ENCODE peak calls at places on chromosome 3, in ten cellular contexts. K is HL-60; E is CD4-positive, CD25-positive, alpha-beta regulatory T cell; T is left lung; H is Karpas-422; R is foreskin keratinocyte; C is SK-N-MC; V is IMR-90; P is right cardiac atrium; L is A549. U is an unnamed sample.

GRCh38 chr3:162161595-162161994 is 665.0 kb downstream of the OTOL1 start:
- DNase-seq in P (no peak), T (no peak), H (no peak), E (no peak), R (no peak), L (no peak), V (no peak), K (no peak), C (no peak), U (no peak)

GRCh38 chr3:119292666-119293065 is 1.5 kb upstream of the ARHGAP31 start:
- DNase-seq in K (no peak), V (no peak), T (no peak), E (no peak), L (no peak), P (no peak), R (no peak), H (no peak), C (no peak), U (no peak)

GRCh38 chr3:106765342-106765741 is 611.9 kb upstream of the CCDC54 start:
- DNase-seq in T (no peak), V (peak), R (peak), L (peak), E (no peak), P (no peak), K (no peak), H (no peak), C (no peak), U (no peak)

GRCh38 chr3:23996058-23996457 is 51.0 kb downstream of the NR1D2 start:
- DNase-seq in E (no peak), V (peak), P (no peak), K (no peak), C (no peak), R (no peak), T (no peak), H (no peak), L (no peak), U (no peak)

GRCh38 chr3:186825294-186825821 is 17.2 kb upstream of the ADIPOQ start:
- DNase-seq in L (no peak), R (peak), V (peak), P (peak), K (no peak), E (no peak), C (no peak), H (peak), T (peak), U (no peak)

GRCh38 chr3:141410408-141410807 is 42.1 kb downstream of the ZBTB38 start:
- DNase-seq in K (no peak), P (peak), V (peak), H (no peak), L (peak), R (no peak), E (no peak), T (no peak), C (no peak), U (peak)

GRCh38 chr3:38371541-38372213 is 25.1 kb downstream of the XYLB start:
- DNase-seq in H (no peak), C (no peak), T (no peak), K (no peak), P (no peak), L (no peak), R (peak), E (no peak), V (no peak), U (no peak)

GRCh38 chr3:165206454-165207266 is 10.5 kb upstream of the SLITRK3 start:
- DNase-seq in P (peak), E (no peak), K (peak), T (peak), H (peak), R (peak), L (peak), C (no peak), V (peak), U (peak)

GRCh38 chr3:191290311-191291025 is 38.7 kb upstream of the CCDC50 start:
- DNase-seq in K (no peak), H (no peak), E (no peak), C (peak), L (no peak), V (no peak), T (no peak), P (no peak), R (peak), U (no peak)

GRCh38 chr3:31462050-31462569 is 70.6 kb upstream of the STT3B start:
- DNase-seq in P (no peak), L (no peak), H (peak), R (no peak), K (peak), C (no peak), T (no peak), V (no peak), E (no peak), U (no peak)

GRCh38 chr3:24363242-24363641 is 131.4 kb downstream of the THRB start:
- DNase-seq in E (no peak), C (no peak), R (no peak), K (no peak), H (no peak), V (no peak), L (peak), P (no peak), T (no peak), U (no peak)

GRCh38 chr3:44066806-44067205 is 174.9 kb upstream of the TOPAZ1 start:
- DNase-seq in V (no peak), L (no peak), T (no peak), R (peak), H (no peak), C (no peak), P (no peak), K (no peak), E (no peak), U (no peak)

GRCh38 chr3:120284702-120285507 is at the start of gene GPR156:
- DNase-seq in L (peak), T (no peak), K (no peak), C (no peak), P (peak), H (no peak), R (no peak), E (no peak), V (no peak), U (no peak)

GRCh38 chr3:102979682-102980378 is 545.0 kb downstream of the ZPLD1 start:
- DNase-seq in V (peak), H (no peak), E (no peak), R (peak), C (no peak), T (peak), L (peak), K (no peak), P (peak), U (peak)

GRCh38 chr3:194450341-194450740 is 36.5 kb downstream of the ATP13A3 start:
- DNase-seq in P (no peak), C (no peak), E (no peak), R (no peak), K (no peak), H (no peak), T (no peak), V (no peak), L (no peak), U (no peak)
- H3K27ac ChIP-seq in P (no peak), C (no peak), E (no peak), R (no peak), K (no peak), H (no peak), T (no peak), V (no peak), L (no peak), U (no peak)

GRCh38 chr3:47930979-47931378 is 85.2 kb downstream of the MAP4 start:
- DNase-seq in H (no peak), L (no peak), T (no peak), R (no peak), E (no peak), K (no peak), C (no peak), V (no peak), P (no peak), U (no peak)

GRCh38 chr3:47932431-47932830 is 83.8 kb downstream of the MAP4 start:
- DNase-seq in P (no peak), V (peak), C (no peak), R (no peak), L (no peak), H (no peak), E (no peak), K (no peak), T (no peak), U (no peak)
- H3K27ac ChIP-seq in P (no peak), V (no peak), C (no peak), R (no peak), L (no peak), H (no peak), E (no peak), K (no peak), T (no peak), U (no peak)

GRCh38 chr3:124997303-124998246 is 58.2 kb downstream of the HEG1 start:
- DNase-seq in P (no peak), R (no peak), E (no peak), C (no peak), K (no peak), L (no peak), V (no peak), H (no peak), T (no peak), U (no peak)

GRCh38 chr3:124999317-124999716 is 56.5 kb downstream of the HEG1 start:
- DNase-seq in K (no peak), R (no peak), H (no peak), E (no peak), L (no peak), C (no peak), T (no peak), V (no peak), P (peak), U (no peak)

GRCh38 chr3:124999897-125000296 is 55.9 kb downstream of the HEG1 start:
- DNase-seq in V (no peak), P (no peak), H (no peak), L (no peak), K (no peak), C (no peak), T (no peak), R (no peak), E (no peak), U (no peak)

GRCh38 chr3:125000661-125001060 is 55.1 kb downstream of the HEG1 start:
- DNase-seq in C (no peak), E (no peak), P (no peak), L (no peak), T (no peak), K (no peak), R (no peak), V (no peak), H (no peak), U (no peak)

GRCh38 chr3:124998247-124998630 is 57.6 kb downstream of the HEG1 start:
- DNase-seq in T (no peak), V (no peak), H (no peak), R (no peak), E (no peak), P (no peak), C (no peak), K (no peak), L (no peak), U (no peak)
- H3K27ac ChIP-seq in T (no peak), V (no peak), H (no peak), R (no peak), E (no peak), P (peak), C (no peak), K (no peak), L (no peak), U (peak)

DNA sequence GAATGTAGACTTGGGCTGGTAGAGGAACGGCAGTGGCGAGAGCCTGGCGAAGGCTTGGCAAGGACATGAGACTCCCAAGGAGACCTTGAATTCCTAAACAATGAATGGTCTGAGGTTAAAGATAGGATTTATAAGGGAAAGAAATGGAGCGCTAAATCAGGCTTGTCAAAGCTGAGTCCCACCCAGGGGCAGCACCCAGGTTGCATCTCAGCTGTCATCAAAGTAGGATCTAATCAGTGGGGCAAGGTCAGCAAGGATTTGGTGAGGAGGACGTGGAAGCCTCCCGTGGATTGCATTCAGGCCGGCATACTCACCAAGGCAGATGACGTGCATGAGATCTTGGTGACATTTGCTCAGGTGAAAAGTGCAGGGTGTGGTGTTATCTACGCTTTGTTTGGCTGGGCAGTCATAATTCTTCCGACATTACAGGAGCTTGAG is 99.6 kb upstream of the TSC22D2 start:
- DNase-seq in P (no peak), C (no peak), V (no peak), L (no peak), T (no peak), H (no peak), R (no peak), K (no peak), E (no peak), U (no peak)
- H3K27ac ChIP-seq in P (no peak), C (peak), V (no peak), L (no peak), T (no peak), H (no peak), R (no peak), K (no peak), E (no peak), U (no peak)

GRCh38 chr3:129625071-129625874 is 18.8 kb upstream of the PLXND1 start:
- DNase-seq in R (no peak), H (no peak), K (no peak), P (peak), E (no peak), L (no peak), T (peak), V (no peak), C (no peak), U (peak)
- H3K27ac ChIP-seq in R (peak), H (no peak), K (no peak), P (peak), E (no peak), L (peak), T (peak), V (peak), C (peak), U (peak)

GRCh38 chr3:4416961-4417360 is 50.1 kb downstream of the SUMF1 start:
- DNase-seq in R (peak), V (peak), K (no peak), L (peak), C (no peak), E (no peak), H (no peak), P (no peak), T (no peak), U (no peak)
- H3K27ac ChIP-seq in R (no peak), V (no peak), K (no peak), L (peak), C (no peak), E (no peak), H (no peak), P (no peak), T (no peak), U (peak)

U was measured in left ventricle myocardium inferior.